ENCODE peak calls at places on chromosomes 1 and 21, in ten cellular contexts. K is stimulated activated CD4-positive, alpha-beta T cell treated with anti-CD3 and anti-CD28 coated beads, Interleukin-4, amount 100 ng/mL, for 4 hours; V is mesendoderm; I is neuronal stem cell; U is stomach; S is COLO829; Y is 8988T; D is globus pallidus; B is HuH-7.5; X is NCI-H345. G is an unnamed sample.

GRCh38 chr1:3732747-3733602 is 19.3 kb upstream of the CCDC27 start:
- DNase-seq in D (no peak), X (no peak), B (no peak), K (no peak), V (peak; percentile 81), I (no peak), Y (no peak), S (no peak), U (no peak), G (peak; percentile 74)

GRCh38 chr1:156097499-156098178 is 15.4 kb upstream of the MEX3A start:
- DNase-seq in X (no peak), K (no peak), D (no peak), I (no peak), S (no peak), U (no peak), V (no peak), B (no peak), Y (no peak), G (no peak)

GRCh38 chr21:35220301-35220700 is 171.2 kb upstream of the RUNX1 start:
- DNase-seq in S (no peak), B (no peak), D (no peak), X (no peak), K (no peak), I (no peak), Y (no peak), U (no peak), V (peak; percentile 54), G (no peak)

GRCh38 chr1:228098323-228098931 is 4.7 kb downstream of the C1orf35 start:
- DNase-seq in I (no peak), Y (no peak), V (no peak), U (no peak), S (no peak), B (peak; percentile 6), K (no peak), D (no peak), X (no peak), G (peak; percentile 3)

GRCh38 chr1:234768569-234769283 is 158.7 kb upstream of the IRF2BP2 start:
- DNase-seq in X (no peak), Y (no peak), B (no peak), I (no peak), D (no peak), K (peak; percentile 48), S (no peak), V (no peak), U (no peak), G (no peak)

GRCh38 chr1:181479137-181479745 is 4.1 kb upstream of the CACNA1E start:
- DNase-seq in X (peak; percentile 73), V (peak; percentile 80), S (peak; percentile 90), Y (peak; percentile 62), K (no peak), U (peak; percentile 55), I (peak; percentile 61), D (peak; percentile 76), B (peak; percentile 73), G (peak; percentile 56)

GRCh38 chr1:154798645-154799044 is 71.4 kb downstream of the KCNN3 start:
- DNase-seq in X (no peak), S (no peak), I (no peak), Y (no peak), D (no peak), V (no peak), B (no peak), K (no peak), U (no peak), G (no peak)

GRCh38 chr1:7223334-7224080 is 438.3 kb downstream of the CAMTA1 start:
- DNase-seq in Y (no peak), S (peak; percentile 29), V (no peak), B (no peak), D (no peak), I (no peak), K (no peak), X (peak; percentile 76), U (no peak), G (no peak)

GRCh38 chr1:203519053-203519770 is 25.3 kb downstream of the OPTC start:
- DNase-seq in D (no peak), U (peak; percentile 73), S (no peak), Y (no peak), K (no peak), B (no peak), V (peak; percentile 96), X (no peak), I (no peak), G (peak; percentile 82)

GRCh38 chr1:57770772-57771171 is 346.9 kb upstream of the DAB1 start:
- DNase-seq in K (no peak), V (peak; percentile 61), U (no peak), I (no peak), Y (no peak), S (no peak), X (no peak), B (no peak), D (no peak), G (no peak)

GRCh38 chr1:229238674-229239415 is 32.1 kb upstream of the RAB4A start:
- DNase-seq in V (no peak), I (no peak), X (no peak), U (no peak), D (peak; percentile 97), K (no peak), B (no peak), S (no peak), Y (no peak), G (peak; percentile 59)

GRCh38 chr1:68429233-68429804 is 20.4 kb downstream of the RPE65 start:
- DNase-seq in K (no peak), S (no peak), B (no peak), D (no peak), Y (no peak), X (no peak), V (no peak), I (no peak), U (no peak), G (no peak)

GRCh38 chr1:192579319-192579738 is 3.8 kb downstream of the RGS1 start:
- DNase-seq in D (no peak), I (no peak), B (no peak), Y (no peak), X (no peak), V (peak; percentile 85), K (no peak), S (no peak), U (no peak), G (peak; percentile 60)

GRCh38 chr1:98920441-98921110 is 84.1 kb downstream of the PLPPR5 start:
- DNase-seq in S (no peak), D (no peak), X (no peak), B (no peak), I (no peak), Y (no peak), U (no peak), V (no peak), K (no peak), G (no peak)

GRCh38 chr1:145871994-145872411 is 13.1 kb upstream of the PIAS3 start:
- DNase-seq in S (no peak), X (no peak), I (no peak), B (no peak), U (peak; percentile 31), V (peak; percentile 60), Y (no peak), D (peak; percentile 46), K (peak; percentile 28), G (peak; percentile 66)

GRCh38 chr21:26920055-26920454 is 46.8 kb downstream of the ADAMTS5 start:
- DNase-seq in D (no peak), V (no peak), Y (no peak), I (no peak), X (no peak), B (no peak), S (no peak), K (no peak), U (no peak), G (no peak)

GRCh38 chr1:60942896-60943633 is 139.3 kb upstream of the NFIA start:
- DNase-seq in Y (no peak), D (no peak), X (no peak), B (no peak), V (peak; percentile 67), K (no peak), I (no peak), S (no peak), U (no peak), G (no peak)

GRCh38 chr1:170150921-170151320 is 5.2 kb downstream of the NTMT2 start:
- DNase-seq in K (no peak), B (no peak), Y (no peak), I (no peak), S (no peak), U (no peak), V (no peak), X (no peak), D (no peak), G (no peak)

GRCh38 chr1:66775646-66776045 is 23.4 kb downstream of the DYNLT5 start:
- DNase-seq in K (no peak), U (no peak), I (no peak), B (no peak), X (no peak), V (peak; percentile 9), S (no peak), D (no peak), Y (no peak), G (no peak)

GRCh38 chr1:85581138-85581801 is 709 bp downstream of the CCN1 start:
- DNase-seq in D (no peak), B (peak; percentile 83), S (peak; percentile 96), U (peak; percentile 80), X (peak; percentile 66), V (peak; percentile 87), I (peak; percentile 65), Y (no peak), K (peak; percentile 47), G (peak; percentile 91)